ENCODE peak calls at places on chromosomes 1 and 21, in five cellular contexts. H is adrenal gland, B is stomach, N is foreskin fibroblast, P is suprapubic skin. W is an unnamed sample.

GRCh38 chr1:19476440-19477190 is 8.7 kb downstream of the CAPZB start:
- DNase-seq in H (no peak), B (no peak), N (no peak), P (no peak), W (no peak)

GRCh38 chr1:211013346-211014240 is 120.4 kb downstream of the KCNH1 start:
- DNase-seq in H (no peak), B (no peak), N (no peak), P (no peak), W (no peak)

GRCh38 chr1:49163041-49163440 is 386.4 kb upstream of the BEND5 start:
- DNase-seq in H (no peak), B (no peak), N (peak), P (no peak), W (no peak)

GRCh38 chr21:44531606-44532128 is 8.3 kb downstream of the KRTAP10-1 start:
- DNase-seq in H (no peak), B (no peak), N (no peak), P (peak), W (no peak)

GRCh38 chr1:157758018-157758417 is 18.9 kb downstream of the FCRL2 start:
- DNase-seq in H (no peak), B (no peak), N (no peak), P (no peak), W (no peak)

GRCh38 chr1:176222196-176222595 is 15.1 kb upstream of the COP1 start:
- DNase-seq in H (no peak), B (no peak), N (no peak), P (no peak), W (no peak)

GRCh38 chr1:207852576-207853371 is 58.2 kb downstream of the CD34 start:
- DNase-seq in H (no peak), B (no peak), N (no peak), P (no peak), W (no peak)

GRCh38 chr1:199510314-199510713 is 517.2 kb upstream of the NR5A2 start:
- DNase-seq in H (no peak), B (no peak), N (no peak), P (no peak), W (no peak)

GRCh38 chr1:75725861-75726361 is 1.4 kb downstream of the ACADM start:
- DNase-seq in H (no peak), B (peak), N (no peak), P (no peak), W (no peak)

GRCh38 chr1:221774054-221774842 is 32.4 kb upstream of the DUSP10 start:
- DNase-seq in H (no peak), B (no peak), N (no peak), P (no peak), W (no peak)

GRCh38 chr1:158951956-158952355 is 20.6 kb downstream of the PYHIN1 start:
- DNase-seq in H (no peak), B (no peak), N (no peak), P (no peak), W (no peak)

GRCh38 chr1:183471748-183472487 is 381 bp upstream of the SMG7 start:
- DNase-seq in H (peak), B (peak), N (peak), P (peak), W (peak)

GRCh38 chr1:2205191-2205952 is 10.8 kb upstream of the FAAP20 start:
- DNase-seq in H (peak), B (peak), N (peak), P (peak), W (peak)

GRCh38 chr1:84078108-84078823 is 65.8 kb upstream of the PRKACB start:
- DNase-seq in H (peak), B (no peak), N (peak), P (peak), W (no peak)

DNA sequence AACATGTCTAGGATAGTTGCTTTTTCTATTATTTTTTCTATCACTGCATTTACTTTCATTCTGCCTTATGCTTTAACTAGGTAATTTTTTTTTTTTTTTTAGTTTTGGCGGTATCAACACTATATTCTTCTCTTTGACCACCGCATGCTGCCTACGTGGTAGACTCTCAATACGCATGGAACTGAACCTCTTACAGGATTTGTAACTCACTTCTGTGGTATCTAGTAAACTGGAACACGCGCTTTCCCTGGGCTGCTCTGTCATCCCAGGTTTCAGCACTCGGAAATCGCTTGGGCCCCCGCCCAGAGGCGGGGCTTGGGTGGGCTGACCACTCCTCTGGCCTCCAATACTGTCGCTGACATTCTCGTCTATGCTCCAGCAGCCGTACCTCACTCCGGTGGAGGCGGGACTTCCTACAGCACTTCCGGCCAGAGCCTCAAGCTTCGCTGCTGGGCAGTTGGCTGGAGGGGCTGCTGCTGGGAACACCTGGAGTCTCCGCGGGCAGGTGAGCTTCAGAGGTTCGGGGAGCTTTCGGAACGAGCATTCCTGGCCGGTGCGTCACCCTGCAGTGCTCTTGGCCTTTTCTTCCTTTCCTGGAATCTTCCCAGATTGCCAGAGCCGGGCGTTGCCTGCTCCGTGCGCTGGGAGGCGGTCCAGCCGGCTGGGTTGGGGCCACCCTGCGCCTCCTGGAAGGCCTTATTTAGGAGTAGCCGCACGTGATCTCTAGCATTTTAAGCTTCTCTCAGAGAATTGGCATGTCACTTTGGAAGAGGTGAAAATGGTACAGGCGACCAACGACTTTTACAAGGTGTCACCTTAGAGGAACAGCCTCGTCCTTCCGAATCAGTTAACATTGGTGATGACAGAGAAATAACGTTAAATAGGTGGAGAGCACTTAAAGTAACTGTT is at the start of gene TBCE:
- DNase-seq in H (peak), B (peak), N (peak), P (peak), W (peak)
- TF ChIP-seq CTCF in H (no peak), B (peak), N (no peak), P (no peak), W (peak)

GRCh38 chr1:217063065-217063908 is 340.1 kb upstream of the ESRRG start:
- DNase-seq in H (no peak), B (no peak), N (no peak), P (no peak), W (no peak)

GRCh38 chr1:217062566-217062965 is 339.3 kb upstream of the ESRRG start:
- DNase-seq in H (no peak), B (no peak), N (no peak), P (no peak), W (no peak)

GRCh38 chr1:217066794-217067193 is 343.6 kb upstream of the ESRRG start:
- DNase-seq in H (no peak), B (no peak), N (no peak), P (no peak), W (no peak)

DNA sequence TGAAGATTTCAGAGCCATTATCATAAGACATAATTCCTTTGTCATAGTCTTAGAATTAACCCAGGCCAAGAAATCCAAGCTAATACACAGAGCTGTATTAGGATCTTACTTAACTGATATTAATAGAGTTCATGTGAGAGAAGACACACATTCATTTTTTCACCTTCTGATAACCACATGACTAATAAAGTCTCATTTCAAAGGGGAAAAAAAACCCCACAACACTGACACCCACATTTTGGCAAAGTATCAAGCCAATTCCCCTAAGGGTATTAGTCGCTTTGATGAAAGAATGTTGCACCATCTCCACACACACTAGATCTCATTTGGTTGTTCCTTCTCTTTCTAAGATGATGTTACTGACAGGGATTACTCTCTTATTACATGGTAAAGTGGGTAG is 344.4 kb upstream of the ESRRG start:
- DNase-seq in H (no peak), B (no peak), N (no peak), P (no peak), W (no peak)
- TF ChIP-seq CTCF in H (no peak), B (no peak), N (no peak), P (no peak), W (no peak)

DNA sequence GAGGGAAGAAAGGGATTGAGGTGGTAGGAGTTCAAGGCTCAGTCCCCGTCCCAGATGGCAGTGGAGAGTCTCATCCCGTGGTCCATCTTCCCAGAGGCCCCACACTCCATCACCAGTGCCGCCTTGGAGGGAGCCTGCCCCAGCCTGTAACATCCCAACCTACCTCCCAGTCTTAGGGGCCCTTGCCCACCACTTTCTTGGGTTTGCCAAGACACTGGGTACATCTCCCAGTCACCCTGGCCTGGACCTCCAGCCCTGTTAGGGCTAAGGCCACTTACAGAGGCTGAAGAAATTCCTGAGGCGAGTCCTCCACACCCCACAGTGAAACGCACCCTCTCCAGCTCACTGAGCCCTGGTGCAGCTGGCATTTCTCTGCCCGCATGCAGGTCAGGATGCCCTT is 3.3 kb downstream of the TMEM200B start:
- DNase-seq in H (no peak), B (no peak), N (no peak), P (no peak), W (no peak)
- TF ChIP-seq CTCF in H (no peak), B (no peak), N (no peak), P (no peak), W (no peak)

DNA sequence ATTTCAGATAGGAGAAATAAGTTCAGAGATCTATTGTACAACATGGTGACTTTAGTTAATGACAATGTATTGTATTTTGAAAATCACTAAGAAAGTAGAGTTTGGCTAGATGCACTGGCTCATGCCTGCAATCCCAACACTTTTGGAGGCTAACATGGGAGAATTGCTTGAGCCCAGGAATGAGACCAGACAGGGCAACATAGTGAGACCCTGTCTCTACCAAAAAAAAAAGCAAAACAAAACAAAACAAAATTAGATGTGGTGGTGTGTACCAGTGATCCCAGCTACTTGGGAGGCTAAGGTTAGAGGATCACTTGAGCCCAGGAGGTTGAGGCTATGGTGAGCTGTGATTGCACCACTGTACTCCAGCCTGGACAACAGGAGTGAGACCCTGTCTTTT is 27.2 kb downstream of the IVNS1ABP start:
- DNase-seq in H (no peak), B (no peak), N (no peak), P (no peak), W (no peak)
- TF ChIP-seq CTCF in H (no peak), B (no peak), N (no peak), P (no peak), W (no peak)

GRCh38 chr21:41960386-41960785 is 6.6 kb upstream of the C2CD2 start:
- DNase-seq in H (no peak), B (no peak), N (no peak), P (no peak), W (no peak)

GRCh38 chr21:41955516-41955915 is 1.7 kb upstream of the C2CD2 start:
- DNase-seq in H (no peak), B (no peak), N (no peak), P (no peak), W (no peak)

GRCh38 chr21:41958886-41959563 is 5.2 kb upstream of the C2CD2 start:
- DNase-seq in H (peak), B (no peak), N (no peak), P (no peak), W (no peak)

GRCh38 chr21:41956926-41957729 is 3.3 kb upstream of the C2CD2 start:
- DNase-seq in H (no peak), B (no peak), N (peak), P (peak), W (no peak)

DNA sequence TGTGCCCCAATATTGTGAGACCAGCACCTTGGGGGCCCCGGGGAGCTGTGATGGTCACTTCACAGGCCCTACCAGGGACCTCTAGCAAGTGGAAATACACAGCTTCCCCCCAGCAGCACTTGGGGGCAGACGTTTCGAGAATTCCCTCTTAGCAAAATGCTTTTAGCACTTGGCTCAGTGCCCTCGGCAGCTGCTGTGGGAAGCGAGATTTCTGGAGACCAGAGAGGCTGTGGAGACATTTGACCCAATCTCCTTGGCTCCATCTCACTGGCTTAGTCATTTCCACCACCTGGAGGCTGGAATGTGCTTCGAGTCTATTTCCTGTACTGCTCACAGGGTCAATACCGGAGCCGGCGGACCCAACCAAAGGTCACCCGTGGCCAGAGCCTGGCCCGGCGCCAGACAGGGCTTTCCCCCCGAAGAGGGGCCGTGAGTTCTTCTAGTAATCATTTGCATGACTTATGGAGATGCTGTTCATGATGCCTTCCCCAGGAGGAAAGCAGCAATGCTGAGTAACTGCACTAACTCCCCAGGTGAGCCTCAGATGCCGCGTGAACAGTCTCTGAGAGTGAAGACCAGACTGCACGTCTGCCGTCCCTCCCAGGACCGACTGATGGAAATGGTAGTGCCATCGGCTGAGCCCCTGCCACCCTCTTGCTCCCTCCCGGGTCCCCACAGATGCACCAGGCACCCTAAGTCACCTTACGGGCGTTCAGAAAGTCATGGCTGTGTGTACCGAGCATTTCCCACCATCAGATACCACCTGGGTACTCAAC is 4.4 kb upstream of the C2CD2 start:
- DNase-seq in H (peak), B (peak), N (peak), P (no peak), W (no peak)
- TF ChIP-seq CTCF in H (no peak), B (peak), N (peak), P (no peak), W (peak)

GRCh38 chr1:46172321-46172720 is 2.6 kb upstream of the TSPAN1 start:
- DNase-seq in H (no peak), B (no peak), N (no peak), P (no peak), W (no peak)

GRCh38 chr1:46174448-46175231 is at the start of gene TSPAN1:
- DNase-seq in H (peak), B (peak), N (no peak), P (no peak), W (no peak)

GRCh38 chr1:46175243-46175642 is 356 bp downstream of the TSPAN1 start:
- DNase-seq in H (no peak), B (no peak), N (no peak), P (no peak), W (no peak)

GRCh38 chr1:46171872-46172271 is 3.0 kb upstream of the TSPAN1 start:
- DNase-seq in H (no peak), B (peak), N (no peak), P (no peak), W (no peak)

DNA sequence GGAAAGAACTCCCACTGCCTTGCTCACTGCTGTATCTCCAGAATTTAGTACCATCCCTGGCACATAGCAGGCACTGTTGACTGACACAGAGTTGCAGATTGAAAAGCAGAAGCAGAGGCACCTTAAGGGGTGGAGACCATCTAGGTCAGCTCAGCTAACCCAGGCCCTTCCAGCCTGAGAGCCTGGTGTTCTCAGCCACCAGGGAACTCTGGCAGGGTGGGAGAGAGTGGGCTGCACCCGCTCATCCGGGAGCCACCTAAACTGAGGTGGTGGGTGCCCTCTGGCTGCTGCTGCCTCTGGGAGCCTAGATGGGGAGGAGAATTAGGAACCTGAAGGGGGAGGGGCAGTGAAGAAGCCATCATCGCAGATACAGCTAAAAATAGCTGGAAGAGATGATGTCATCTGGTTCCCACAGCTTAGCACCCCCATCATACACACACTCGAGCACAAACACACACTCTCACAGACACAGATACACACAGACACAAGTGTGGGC is 1.5 kb upstream of the TSPAN1 start:
- DNase-seq in H (no peak), B (no peak), N (no peak), P (no peak), W (no peak)
- TF ChIP-seq CTCF in H (no peak), B (no peak), N (peak), P (no peak), W (no peak)

GRCh38 chr21:18387994-18388393 is 15.6 kb downstream of the TMPRSS15 start:
- DNase-seq in H (no peak), B (no peak), N (no peak), P (no peak), W (no peak)
- TF ChIP-seq CTCF in H (no peak), B (no peak), N (no peak), P (no peak), W (peak)

DNA sequence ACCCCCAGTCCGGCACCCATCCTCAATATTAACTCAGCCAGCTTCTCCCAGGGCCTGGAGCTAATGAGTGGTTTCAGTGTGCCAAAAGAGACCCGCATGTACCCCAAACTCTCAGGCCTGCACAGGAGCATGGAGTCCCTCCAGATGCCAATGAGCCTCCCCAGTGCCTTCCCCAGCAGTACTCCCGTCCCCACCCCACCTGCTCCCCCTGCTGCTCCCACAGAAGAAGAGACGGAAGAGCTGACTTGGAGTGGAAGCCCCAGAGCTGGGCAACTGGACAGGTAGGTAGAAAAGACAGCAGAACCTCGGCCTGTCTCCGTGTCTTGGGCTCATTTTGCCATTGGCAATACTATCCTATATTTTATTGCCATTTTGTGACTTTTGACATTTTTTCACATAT is 45.4 kb upstream of the IPO9 start:
- DNase-seq in H (no peak), B (no peak), N (no peak), P (no peak), W (no peak)
- TF ChIP-seq CTCF in H (no peak), B (no peak), N (no peak), P (no peak), W (no peak)